ENCODE peak calls at places on chromosomes 5 and 9, in eight cellular contexts. T, A, B, N, V, F, H and S are unnamed samples.

GRCh38 chr9:69768716-69769115 is 8.9 kb upstream of the PTAR1 start:
- DNase-seq in V (no peak), N (peak), F (no peak), B (no peak), A (no peak), H (no peak), T (no peak), S (no peak)

GRCh38 chr9:78605029-78605930 is 308.4 kb downstream of the PSAT1 start:
- DNase-seq in H (no peak), T (no peak), F (no peak), A (peak), B (no peak), V (no peak), N (no peak), S (no peak)

GRCh38 chr5:127599847-127600246 is 49.0 kb upstream of the CTXN3 start:
- DNase-seq in B (no peak), H (no peak), A (no peak), T (no peak), F (no peak), N (no peak), V (no peak), S (no peak)

GRCh38 chr9:89945133-89945532 is 340.3 kb downstream of the GADD45G start:
- DNase-seq in A (no peak), V (no peak), H (no peak), B (no peak), T (no peak), F (no peak), N (no peak), S (no peak)

GRCh38 chr5:139094154-139095131 is 103.7 kb downstream of the SIL1 start:
- DNase-seq in V (no peak), N (no peak), A (no peak), T (no peak), H (no peak), F (no peak), B (no peak), S (no peak)

GRCh38 chr5:127203818-127204217 is 86.8 kb upstream of the MEGF10 start:
- DNase-seq in A (no peak), N (peak), F (no peak), T (peak), B (no peak), H (no peak), V (no peak), S (no peak)

GRCh38 chr9:121909111-121909510 is 184.0 kb downstream of the TTLL11 start:
- DNase-seq in N (no peak), T (no peak), F (no peak), V (no peak), B (no peak), H (no peak), A (no peak), S (no peak)

GRCh38 chr5:83586874-83587776 is 115.6 kb downstream of the VCAN start:
- DNase-seq in B (no peak), A (no peak), F (no peak), H (no peak), N (no peak), V (no peak), T (no peak), S (no peak)

GRCh38 chr9:88766778-88767503 is 224.3 kb upstream of the S1PR3 start:
- DNase-seq in V (no peak), H (no peak), N (peak), T (peak), B (no peak), F (no peak), A (no peak), S (no peak)

GRCh38 chr5:73654861-73655318 is 28.9 kb downstream of the ARHGEF28 start:
- DNase-seq in T (no peak), N (no peak), H (no peak), V (no peak), B (no peak), A (no peak), F (no peak), S (no peak)

GRCh38 chr5:160685219-160685618 is 166.8 kb downstream of the ATP10B start:
- DNase-seq in B (no peak), N (no peak), F (no peak), T (no peak), H (peak), A (no peak), V (no peak), S (no peak)